ENCODE peak calls at places on chromosomes 16 and 17, in seven cellular contexts. B is stomach, U is HCT116, R is tibial nerve, X is lower leg skin, V is right lobe of liver, Z is heart left ventricle. D is an unnamed sample.

GRCh38 chr17:40309938-40310510 is 1.0 kb downstream of the RARA start:
- DNase-seq in B (no peak), U (no peak), R (peak), X (peak), V (peak), Z (no peak), D (no peak)

GRCh38 chr17:15334266-15334665 is 7.1 kb downstream of the TEKT3 start:
- DNase-seq in B (no peak), U (no peak), R (no peak), X (no peak), V (no peak), Z (no peak), D (no peak)

GRCh38 chr17:60134396-60135159 is 15.2 kb upstream of the CA4 start:
- DNase-seq in B (peak), U (no peak), R (no peak), X (peak), V (peak), Z (peak), D (peak)

GRCh38 chr17:56319531-56319930 is 166.3 kb downstream of the ANKFN1 start:
- DNase-seq in B (no peak), U (peak), R (no peak), X (no peak), V (no peak), Z (no peak), D (no peak)

GRCh38 chr17:48588519-48588918 is 1.5 kb downstream of the HOXB3 start:
- DNase-seq in B (no peak), U (no peak), R (no peak), X (no peak), V (no peak), Z (no peak), D (no peak)

GRCh38 chr17:39746145-39746461 is 8.4 kb downstream of the GRB7 start:
- DNase-seq in B (no peak), U (no peak), R (no peak), X (no peak), V (no peak), Z (no peak), D (no peak)

GRCh38 chr16:70800306-70800705 is 652 bp downstream of the VAC14 start:
- DNase-seq in B (no peak), U (no peak), R (no peak), X (no peak), V (no peak), Z (no peak), D (no peak)

GRCh38 chr17:45020354-45021138 is 30.9 kb downstream of the DCAKD start:
- DNase-seq in B (peak), U (no peak), R (peak), X (no peak), V (no peak), Z (no peak), D (peak)

GRCh38 chr17:67891481-67892119 is 66.3 kb downstream of the BPTF start:
- DNase-seq in B (no peak), U (peak), R (no peak), X (no peak), V (no peak), Z (no peak), D (no peak)

GRCh38 chr16:3587547-3588110 is 10.4 kb upstream of the NLRC3 start:
- DNase-seq in B (no peak), U (no peak), R (no peak), X (no peak), V (no peak), Z (no peak), D (no peak)

GRCh38 chr17:50479522-50480141 is 972 bp downstream of the RSAD1 start:
- DNase-seq in B (peak), U (peak), R (no peak), X (peak), V (peak), Z (peak), D (peak)

GRCh38 chr16:48408688-48409087 is 23.5 kb upstream of the SIAH1 start:
- DNase-seq in B (peak), U (no peak), R (no peak), X (peak), V (peak), Z (peak), D (peak)

DNA sequence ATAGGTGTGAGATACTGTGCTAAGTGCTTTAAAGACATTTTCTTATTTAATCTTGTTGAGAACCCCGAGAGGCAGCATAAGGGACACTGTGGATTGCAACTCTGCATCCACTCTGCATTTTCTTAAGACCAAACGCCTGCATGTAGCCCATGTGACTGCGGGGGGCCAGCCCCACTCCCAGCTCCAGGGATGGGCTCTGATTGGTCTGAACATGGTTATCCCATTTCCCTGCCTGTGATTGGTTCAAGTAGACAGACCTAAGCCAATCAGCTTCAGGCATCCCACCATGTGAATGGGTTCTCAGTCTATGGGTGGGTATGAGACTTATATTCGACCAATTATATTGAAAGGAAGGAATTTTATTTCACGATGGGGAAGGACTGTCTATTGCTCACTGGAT is 33.2 kb upstream of the USP7 start:
- DNase-seq in B (no peak), U (peak), R (no peak), X (no peak), V (no peak), Z (no peak), D (no peak)
- TF ChIP-seq POLR2A in B (no peak), U (no peak), R (no peak), X (no peak), V (no peak), Z (no peak), D (no peak)

GRCh38 chr17:42294469-42295398 is 6.4 kb downstream of the STAT5A start:
- DNase-seq in B (no peak), U (no peak), R (no peak), X (no peak), V (no peak), Z (no peak), D (peak)
- TF ChIP-seq CTCF in B (no peak), U (no peak), R (no peak), X (no peak), V (no peak), Z (no peak), D (no peak)

DNA sequence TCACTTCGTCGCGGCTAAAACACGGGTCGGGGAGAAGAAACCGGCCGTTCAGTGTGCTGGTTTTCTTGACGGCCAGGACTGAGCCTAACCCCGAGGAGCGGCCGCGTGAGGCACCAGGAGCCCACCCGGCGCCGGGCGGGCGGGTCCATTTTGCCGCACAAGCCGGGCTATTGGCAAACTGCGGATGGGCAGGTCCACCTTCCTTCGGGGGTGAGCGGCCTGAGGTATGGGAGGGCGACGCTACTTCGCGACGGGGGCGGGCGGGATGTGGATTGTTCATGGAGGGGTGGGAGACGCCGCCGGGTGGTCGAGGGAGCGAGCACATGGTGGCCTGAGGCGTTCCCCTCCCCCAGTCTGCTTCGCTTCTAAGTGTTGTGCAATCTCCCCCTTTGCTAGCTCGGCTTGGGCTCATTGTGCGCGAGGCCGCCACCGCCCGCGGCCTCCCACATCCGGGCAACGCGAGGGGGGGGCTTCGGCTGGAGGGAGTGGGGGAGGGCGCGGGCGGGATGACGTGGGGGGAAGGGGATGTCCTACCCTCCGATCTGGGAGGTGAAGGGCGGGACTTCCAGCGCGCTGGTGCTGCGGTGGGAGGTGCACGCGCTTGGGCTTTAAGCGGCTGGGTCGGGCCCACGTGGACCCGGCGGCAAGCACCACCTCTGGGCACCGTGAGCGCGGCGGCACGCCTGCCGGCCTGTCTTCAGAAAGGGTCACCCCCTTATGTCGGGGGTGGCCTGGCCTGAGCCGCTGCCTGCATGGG is 5.9 kb upstream of the CD68 start:
- DNase-seq in B (peak), U (no peak), R (peak), X (peak), V (peak), Z (peak), D (peak)
- TF ChIP-seq POLR2A in B (no peak), U (no peak), R (peak), X (no peak), V (peak), Z (peak), D (peak)

GRCh38 chr16:54026456-54026855 is 260.1 kb downstream of the IRX3 start:
- DNase-seq in B (no peak), U (no peak), R (no peak), X (no peak), V (no peak), Z (no peak), D (no peak)
- TF ChIP-seq CTCF in B (no peak), U (no peak), R (no peak), X (no peak), V (no peak), Z (no peak), D (no peak)

DNA sequence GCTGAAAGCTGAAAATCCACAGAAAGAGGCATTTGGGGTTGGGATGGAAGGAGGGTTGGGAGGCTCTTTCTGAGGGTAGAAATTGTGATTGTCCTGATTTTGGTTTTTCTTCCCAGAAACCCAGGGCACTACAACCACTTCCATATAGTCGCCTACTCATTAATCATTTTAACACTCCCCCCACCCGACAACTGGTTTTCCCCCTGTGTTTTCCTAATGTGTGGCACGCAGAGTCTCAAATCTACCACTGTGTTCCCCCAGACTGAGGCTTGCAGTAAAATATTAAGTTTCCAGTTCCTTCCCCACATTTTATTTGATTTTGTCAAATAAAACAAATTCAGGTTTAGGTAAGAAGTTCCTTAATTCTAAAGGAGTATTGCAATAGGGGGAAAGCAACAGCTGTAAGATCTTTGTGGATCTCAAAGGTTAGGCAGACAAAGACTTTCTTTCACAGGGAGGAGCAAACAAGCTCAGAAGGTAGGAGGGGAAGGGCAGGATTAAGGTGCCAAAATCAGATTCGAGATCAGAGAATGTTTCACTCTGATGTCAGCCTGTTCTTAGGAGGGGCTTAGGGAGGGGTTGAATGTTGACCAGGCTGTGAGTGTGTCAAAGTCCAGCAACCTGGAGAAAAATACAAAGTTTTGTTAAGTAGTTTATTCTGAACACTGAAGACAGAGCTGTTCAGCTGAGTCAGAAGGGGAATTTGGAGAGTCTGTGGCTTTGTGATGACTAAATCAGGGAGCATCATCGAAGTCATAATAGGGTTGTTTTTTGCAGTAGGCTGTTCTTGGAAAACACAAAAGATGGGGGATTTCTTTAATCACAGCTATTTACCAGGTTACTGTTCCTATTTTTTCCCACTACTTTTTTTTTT is 3.6 kb downstream of the ZNF267 start:
- DNase-seq in B (no peak), U (no peak), R (no peak), X (no peak), V (no peak), Z (no peak), D (no peak)
- TF ChIP-seq POLR2A in B (no peak), U (no peak), R (no peak), X (no peak), V (no peak), Z (no peak), D (no peak)

GRCh38 chr16:57551057-57551456 is 8.6 kb downstream of the ADGRG5 start:
- DNase-seq in B (no peak), U (no peak), R (no peak), X (no peak), V (peak), Z (no peak), D (no peak)
- TF ChIP-seq CTCF in B (no peak), U (no peak), R (no peak), X (no peak), V (no peak), Z (no peak), D (no peak)

DNA sequence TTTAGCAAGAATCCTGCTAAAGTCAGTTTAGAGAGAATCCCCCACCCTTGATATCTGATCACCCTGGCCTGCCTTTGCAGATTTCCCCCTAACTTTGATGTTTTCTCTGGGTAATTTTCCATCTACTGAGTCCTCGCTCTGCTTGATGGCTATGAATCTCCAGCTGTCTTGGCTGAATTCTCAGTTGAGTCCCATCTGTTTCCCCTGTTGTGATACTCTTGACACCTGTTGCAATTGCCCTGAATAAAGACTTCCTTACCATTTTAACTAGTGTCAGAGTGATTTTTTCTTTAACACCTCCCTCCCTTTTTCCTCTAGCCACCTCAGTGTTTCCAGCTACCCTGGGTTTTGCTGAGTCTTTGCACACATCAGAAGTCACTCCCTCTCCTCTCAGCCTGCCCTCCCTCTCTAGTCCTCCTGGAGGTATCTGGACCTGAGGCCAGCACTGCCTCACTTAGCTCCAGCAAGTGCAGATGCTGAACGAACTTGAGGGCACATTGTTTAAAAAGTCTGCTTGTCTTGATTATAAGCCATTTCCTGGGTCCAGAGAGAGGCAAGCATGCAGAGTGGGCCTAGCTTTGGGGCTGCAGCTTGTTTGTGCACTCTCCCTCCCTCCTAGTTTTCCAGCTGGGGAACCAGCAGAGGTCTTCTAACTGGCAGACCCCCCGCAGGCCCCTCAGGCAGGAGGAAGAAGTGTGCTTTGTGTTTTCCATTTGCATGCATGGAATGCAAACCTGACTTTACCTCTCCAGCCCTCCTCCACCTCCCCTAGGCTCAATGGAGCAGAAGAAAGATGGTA is 33.2 kb downstream of the SPACA3 start:
- DNase-seq in B (no peak), U (no peak), R (no peak), X (no peak), V (no peak), Z (no peak), D (no peak)
- TF ChIP-seq POLR2A in B (no peak), U (no peak), R (no peak), X (no peak), V (no peak), Z (no peak), D (no peak)

D was measured in ovary.